ENCODE peak calls at places on chromosomes 1 and 21, in seven cellular contexts. B is naive thymus-derived CD4-positive, alpha-beta T cell; A is tibial artery; K is adrenal gland; R is neural progenitor cell; Y is heart right ventricle; E is hepatocyte. H is an unnamed sample.
A peak's percentile ranks its signal among the peaks of the same experiment; 100 is the strongest.

GRCh38 chr1:121516279-121516967 is 331.6 kb downstream of the SRGAP2C start:
- DNase-seq in R (no peak), B (peak; percentile 67), A (peak; percentile 43), K (peak; percentile 30), Y (peak; percentile 8), E (no peak), H (peak; percentile 79)

GRCh38 chr21:42575111-42575510 is 61.5 kb downstream of the SLC37A1 start:
- DNase-seq in R (no peak), B (no peak), A (peak; percentile 4), E (no peak), K (peak; percentile 19), Y (no peak), H (no peak)

GRCh38 chr1:162676087-162676486 is 43.8 kb downstream of the DDR2 start:
- DNase-seq in B (no peak), K (peak; percentile 77), Y (no peak), R (no peak), A (peak; percentile 62), E (peak; percentile 33), H (no peak)

GRCh38 chr21:25964926-25965325 is 205.6 kb downstream of the APP start:
- DNase-seq in R (no peak), B (no peak), A (no peak), K (no peak), Y (no peak), E (no peak), H (no peak)

GRCh38 chr1:231442735-231443134 is 20.6 kb upstream of the EGLN1 start:
- DNase-seq in Y (no peak), R (no peak), E (no peak), A (no peak), B (no peak), K (no peak), H (no peak)

GRCh38 chr21:34509151-34509550 is 2.9 kb downstream of the KCNE1 start:
- DNase-seq in Y (no peak), B (no peak), K (no peak), R (no peak), E (no peak), A (no peak), H (no peak)

GRCh38 chr1:50474859-50475809 is 51.9 kb upstream of the DMRTA2 start:
- DNase-seq in A (no peak), B (no peak), E (peak; percentile 25), Y (no peak), R (peak; percentile 56), K (no peak), H (no peak)

GRCh38 chr1:66652556-66652955 is 99.7 kb upstream of the DYNLT5 start:
- DNase-seq in B (no peak), A (no peak), E (no peak), Y (no peak), K (no peak), R (no peak), H (no peak)

GRCh38 chr1:204558467-204558866 is 42.3 kb downstream of the MDM4 start:
- DNase-seq in R (no peak), B (no peak), A (no peak), Y (no peak), K (no peak), E (no peak), H (no peak)

GRCh38 chr1:32376199-32376598 is 13.9 kb downstream of the TSSK3 start:
- DNase-seq in A (no peak), E (no peak), R (no peak), B (no peak), K (no peak), Y (no peak), H (no peak)
- H3K36me3 ChIP-seq in A (peaks cover 97% of the 10 kb centered on the region), E (no peaks in the 10 kb centered on the region), R (peaks cover under 1% of the 10 kb centered on the region), B (peaks cover 82% of the 10 kb centered on the region), K (no peaks in the 10 kb centered on the region), Y (peaks cover 9% of the 10 kb centered on the region), H (peaks cover 96% of the 10 kb centered on the region)

DNA sequence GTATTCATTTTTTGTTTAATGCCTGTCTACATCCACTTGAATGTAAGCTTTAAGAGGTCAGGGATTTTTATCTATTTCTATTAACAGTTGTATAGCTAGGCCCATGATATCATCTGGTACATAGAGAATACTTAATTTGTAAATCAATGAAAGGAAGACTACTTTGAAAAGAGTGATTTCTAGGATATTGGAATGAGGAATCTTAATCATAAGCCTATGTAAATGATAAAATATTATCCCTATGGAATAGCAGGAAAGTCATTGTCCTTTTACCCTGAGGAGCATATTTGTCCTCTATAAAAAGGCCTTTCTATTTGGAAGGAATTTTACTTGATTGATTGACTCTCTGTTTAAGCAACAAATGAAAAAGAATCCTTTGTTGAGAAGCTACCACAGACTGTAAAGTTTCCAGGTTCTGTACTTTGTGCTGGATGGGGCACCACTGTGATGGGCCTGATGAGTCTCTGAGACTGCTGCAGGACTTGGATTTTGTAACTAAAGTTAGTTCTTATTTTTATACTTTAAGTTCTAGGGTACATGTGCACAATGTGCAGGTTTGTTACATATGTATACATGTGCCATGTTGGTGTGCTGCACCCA is 53.8 kb downstream of the MAST2 start:
- DNase-seq in Y (no peak), K (no peak), R (no peak), A (no peak), B (no peak), E (no peak), H (no peak)
- H3K27ac ChIP-seq in Y (no peak overlapping the region), K (no peak overlapping the region), R (no peak overlapping the region), A (no peak overlapping the region), B (no peak overlapping the region), E (no peak overlapping the region), H (no peak overlapping the region)

DNA sequence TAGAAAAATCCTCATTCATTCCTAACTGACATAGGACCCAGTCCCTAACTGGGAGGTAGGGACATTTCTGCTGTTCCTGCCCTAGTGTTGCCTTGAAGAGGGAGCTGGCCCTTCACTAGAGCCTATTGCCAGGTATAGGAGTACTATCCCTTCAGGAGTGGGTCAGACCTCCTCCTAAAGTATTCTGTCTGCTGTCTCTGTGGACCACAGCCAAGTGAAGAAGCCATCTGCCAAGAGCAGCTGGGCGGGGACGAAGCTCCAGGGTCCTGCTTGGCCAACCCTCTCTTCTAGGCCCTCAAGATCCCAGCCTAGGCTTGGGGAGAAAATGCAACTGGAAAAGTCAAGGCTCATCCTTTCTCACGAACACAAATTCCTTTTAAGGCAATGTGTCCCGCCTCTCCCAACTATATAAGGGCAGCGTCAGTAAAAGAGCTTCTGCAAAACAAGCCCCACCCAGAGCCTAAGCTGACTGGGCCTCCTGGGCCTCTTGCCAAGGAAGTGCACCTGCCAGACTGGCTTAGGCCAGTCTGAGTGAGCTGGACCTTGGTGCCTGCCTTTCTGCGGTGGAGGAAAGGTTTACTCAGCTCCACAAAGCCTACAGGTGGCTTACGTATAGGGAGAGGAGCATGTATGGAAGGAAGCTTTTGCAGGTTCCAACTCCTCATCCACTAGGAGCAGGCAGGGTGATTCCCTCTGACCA is 638 bp upstream of the TUFT1 start:
- DNase-seq in E (peak; percentile 95), A (peak; percentile 46), K (peak; percentile 88), Y (peak; percentile 72), B (no peak), R (peak; percentile 52), H (peak; percentile 10)
- H3K4me1 ChIP-seq in E (peaks cover 17% of the 10 kb centered on the region), A (no peaks in the 10 kb centered on the region), K (peaks cover 7% of the 10 kb centered on the region), Y (no peaks in the 10 kb centered on the region), B (peaks cover 11% of the 10 kb centered on the region), R (peaks cover 6% of the 10 kb centered on the region), H (no peaks in the 10 kb centered on the region)

DNA sequence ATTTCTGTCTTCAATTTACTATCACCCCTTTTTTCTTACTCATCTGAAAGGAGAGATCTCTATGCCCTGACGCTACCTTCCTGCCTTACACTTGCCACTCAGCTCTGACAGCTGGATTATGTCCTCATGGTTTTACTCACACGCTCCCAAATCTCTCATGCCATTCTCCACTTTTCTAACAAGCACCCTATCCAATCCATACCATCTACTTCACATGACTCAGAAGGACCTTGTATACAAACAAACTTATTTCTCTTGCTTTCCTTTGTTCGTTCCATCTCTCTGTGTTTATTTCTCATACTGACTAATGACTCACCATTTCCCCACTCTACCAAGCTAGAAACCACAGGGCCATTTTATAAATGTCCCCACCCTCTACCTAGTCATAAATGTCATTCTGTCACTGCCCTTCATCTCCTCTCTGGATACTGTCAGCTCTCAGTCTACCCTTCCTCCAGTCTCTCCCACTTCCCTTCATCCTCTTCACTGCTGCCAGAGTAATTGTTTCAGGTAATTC is 87.3 kb downstream of the USP24 start:
- DNase-seq in Y (no peak), K (no peak), E (no peak), R (no peak), A (no peak), B (no peak), H (no peak)
- H3K36me3 ChIP-seq in Y (no peaks in the 10 kb centered on the region), K (no peaks in the 10 kb centered on the region), E (peaks cover 3% of the 10 kb centered on the region), R (peaks cover 35% of the 10 kb centered on the region), A (peaks cover 92% of the 10 kb centered on the region), B (peaks cover 86% of the 10 kb centered on the region), H (peaks cover 92% of the 10 kb centered on the region)

H was measured in DND-41.